ENCODE peak calls at places on chromosomes 13 and 19, in nine cellular contexts. K, D, B, X, A, C, T, N and H are unnamed samples.

GRCh38 chr19:34120846-34121639 is 51.3 kb upstream of the LSM14A start:
- DNase-seq in K (peak), D (peak), B (no peak), X (peak), A (no peak), C (peak), T (no peak), N (peak), H (peak)

GRCh38 chr13:37747071-37747612 is 122.4 kb downstream of the TRPC4 start:
- DNase-seq in K (no peak), D (peak), B (peak), X (no peak), A (no peak), C (peak), T (no peak), N (peak), H (peak)

GRCh38 chr19:42199440-42200115 is 17.9 kb downstream of the DEDD2 start:
- DNase-seq in K (peak), D (no peak), B (no peak), X (peak), A (no peak), C (no peak), T (no peak), N (no peak), H (no peak)

GRCh38 chr13:73081256-73081915 is 22.6 kb downstream of the KLF5 start:
- DNase-seq in K (no peak), D (no peak), B (no peak), X (no peak), A (no peak), C (no peak), T (no peak), N (no peak), H (no peak)

GRCh38 chr13:66888698-66889097 is 341.4 kb downstream of the PCDH9 start:
- DNase-seq in K (no peak), D (no peak), B (no peak), X (no peak), A (no peak), C (no peak), T (peak), N (peak), H (peak)

GRCh38 chr19:9700229-9700981 is 25.5 kb upstream of the ZNF562 start:
- DNase-seq in K (no peak), D (no peak), B (no peak), X (no peak), A (no peak), C (no peak), T (no peak), N (no peak), H (no peak)

GRCh38 chr13:48505597-48506091 is 27.2 kb downstream of the RCBTB2 start:
- DNase-seq in K (peak), D (peak), B (no peak), X (peak), A (peak), C (peak), T (peak), N (no peak), H (peak)

GRCh38 chr13:99363391-99363790 is 56.2 kb upstream of the GPR183 start:
- DNase-seq in K (no peak), D (no peak), B (no peak), X (no peak), A (no peak), C (no peak), T (no peak), N (no peak), H (no peak)

GRCh38 chr19:46718934-46719551 is 2.1 kb upstream of the PRKD2 start:
- DNase-seq in K (no peak), D (no peak), B (no peak), X (no peak), A (no peak), C (no peak), T (no peak), N (no peak), H (no peak)